ENCODE peak calls at places on chromosome 13, in six cellular contexts. One of them, this sample, is unnamed.

GRCh38 chr13:31970237-31970930 is 61.2 kb upstream of the FRY start:
- DNase-seq in mesenchymal stem cell: peak; percentile 20
- DNase-seq in IMR-90: peak; percentile 93
- DNase-seq in neuronal stem cell: no peak
- DNase-seq in H9: no peak
- DNase-seq in trophoblast cell: no peak
- DNase-seq in this sample: no peak

GRCh38 chr13:40271931-40272775 is 394.3 kb downstream of the FOXO1 start:
- DNase-seq in mesenchymal stem cell: peak; percentile 13
- DNase-seq in IMR-90: peak; percentile 22
- DNase-seq in neuronal stem cell: no peak
- DNase-seq in H9: no peak
- DNase-seq in trophoblast cell: no peak
- DNase-seq in this sample: no peak

GRCh38 chr13:106917024-106917491 is 349.1 kb upstream of the ARGLU1 start:
- DNase-seq in mesenchymal stem cell: no peak
- DNase-seq in IMR-90: no peak
- DNase-seq in neuronal stem cell: no peak
- DNase-seq in H9: peak; percentile 38
- DNase-seq in trophoblast cell: no peak
- DNase-seq in this sample: no peak

GRCh38 chr13:99299545-99300341 is 7.5 kb downstream of the GPR183 start:
- DNase-seq in mesenchymal stem cell: no peak
- DNase-seq in IMR-90: no peak
- DNase-seq in neuronal stem cell: no peak
- DNase-seq in H9: no peak
- DNase-seq in trophoblast cell: peak; percentile 12
- DNase-seq in this sample: no peak

GRCh38 chr13:73596382-73596781 is 537.6 kb downstream of the KLF5 start:
- DNase-seq in mesenchymal stem cell: no peak
- DNase-seq in IMR-90: no peak
- DNase-seq in neuronal stem cell: no peak
- DNase-seq in H9: no peak
- DNase-seq in trophoblast cell: no peak
- DNase-seq in this sample: no peak

GRCh38 chr13:80132741-80133601 is 208.0 kb downstream of the SPRY2 start:
- DNase-seq in mesenchymal stem cell: peak; percentile 93
- DNase-seq in IMR-90: peak; percentile 62
- DNase-seq in neuronal stem cell: no peak
- DNase-seq in H9: no peak
- DNase-seq in trophoblast cell: no peak
- DNase-seq in this sample: no peak

GRCh38 chr13:39144941-39145533 is 106.8 kb downstream of the NHLRC3 start:
- DNase-seq in mesenchymal stem cell: peak; percentile 67
- DNase-seq in IMR-90: peak; percentile 70
- DNase-seq in neuronal stem cell: peak; percentile 47
- DNase-seq in H9: peak; percentile 51
- DNase-seq in trophoblast cell: peak; percentile 50
- DNase-seq in this sample: peak; percentile 31

GRCh38 chr13:100510208-100510997 is 78.2 kb downstream of the GGACT start:
- DNase-seq in mesenchymal stem cell: no peak
- DNase-seq in IMR-90: no peak
- DNase-seq in neuronal stem cell: no peak
- DNase-seq in H9: peak; percentile 82
- DNase-seq in trophoblast cell: no peak
- DNase-seq in this sample: no peak

GRCh38 chr13:20118268-20119140 is 42.3 kb downstream of the GJA3 start:
- DNase-seq in mesenchymal stem cell: peak; percentile 48
- DNase-seq in IMR-90: no peak
- DNase-seq in neuronal stem cell: no peak
- DNase-seq in H9: peak; percentile 70
- DNase-seq in trophoblast cell: peak; percentile 45
- DNase-seq in this sample: no peak

GRCh38 chr13:36543671-36544070 is 111.4 kb downstream of the CCNA1 start:
- DNase-seq in mesenchymal stem cell: no peak
- DNase-seq in IMR-90: no peak
- DNase-seq in neuronal stem cell: no peak
- DNase-seq in H9: no peak
- DNase-seq in trophoblast cell: no peak
- DNase-seq in this sample: no peak

GRCh38 chr13:20939662-20940061 is 37.1 kb upstream of the XPO4 start:
- DNase-seq in mesenchymal stem cell: no peak
- DNase-seq in IMR-90: no peak
- DNase-seq in neuronal stem cell: no peak
- DNase-seq in H9: no peak
- DNase-seq in trophoblast cell: no peak
- DNase-seq in this sample: no peak

GRCh38 chr13:91158015-91158390 is 189.5 kb upstream of the MIR17HG start:
- DNase-seq in mesenchymal stem cell: no peak
- DNase-seq in IMR-90: no peak
- DNase-seq in neuronal stem cell: no peak
- DNase-seq in H9: no peak
- DNase-seq in trophoblast cell: no peak
- DNase-seq in this sample: no peak

GRCh38 chr13:88751994-88752393 is 1080.8 kb downstream of the SLITRK5 start:
- DNase-seq in mesenchymal stem cell: no peak
- DNase-seq in IMR-90: no peak
- DNase-seq in neuronal stem cell: no peak
- DNase-seq in H9: no peak
- DNase-seq in trophoblast cell: no peak
- DNase-seq in this sample: no peak

GRCh38 chr13:98693756-98694155 is 58.7 kb downstream of the SLC15A1 start:
- DNase-seq in mesenchymal stem cell: no peak
- DNase-seq in IMR-90: no peak
- DNase-seq in neuronal stem cell: no peak
- DNase-seq in H9: no peak
- DNase-seq in trophoblast cell: no peak
- DNase-seq in this sample: no peak

GRCh38 chr13:76848596-76848995 is 37.6 kb downstream of the KCTD12 start:
- DNase-seq in mesenchymal stem cell: peak; percentile 14
- DNase-seq in IMR-90: peak; percentile 10
- DNase-seq in neuronal stem cell: no peak
- DNase-seq in H9: no peak
- DNase-seq in trophoblast cell: peak; percentile 30
- DNase-seq in this sample: no peak

GRCh38 chr13:109818891-109819290 is 32.5 kb upstream of the IRS2 start:
- DNase-seq in mesenchymal stem cell: no peak
- DNase-seq in IMR-90: no peak
- DNase-seq in neuronal stem cell: no peak
- DNase-seq in H9: no peak
- DNase-seq in trophoblast cell: peak; percentile 13
- DNase-seq in this sample: no peak

GRCh38 chr13:81326913-81327312 is 986.0 kb upstream of the SPRY2 start:
- DNase-seq in mesenchymal stem cell: no peak
- DNase-seq in IMR-90: no peak
- DNase-seq in neuronal stem cell: no peak
- DNase-seq in H9: no peak
- DNase-seq in trophoblast cell: no peak
- DNase-seq in this sample: no peak

GRCh38 chr13:105814219-105814901 is 721.1 kb downstream of the EFNB2 start:
- DNase-seq in mesenchymal stem cell: no peak
- DNase-seq in IMR-90: no peak
- DNase-seq in neuronal stem cell: no peak
- DNase-seq in H9: no peak
- DNase-seq in trophoblast cell: peak; percentile 62
- DNase-seq in this sample: no peak

GRCh38 chr13:28273919-28274318 is 135.6 kb downstream of the PAN3 start:
- DNase-seq in mesenchymal stem cell: no peak
- DNase-seq in IMR-90: peak; percentile 3
- DNase-seq in neuronal stem cell: no peak
- DNase-seq in H9: no peak
- DNase-seq in trophoblast cell: no peak
- DNase-seq in this sample: no peak

GRCh38 chr13:91347996-91348905 is 764 bp downstream of the MIR17HG start:
- DNase-seq in mesenchymal stem cell: peak; percentile 28
- DNase-seq in IMR-90: no peak
- DNase-seq in neuronal stem cell: peak; percentile 18
- DNase-seq in H9: no peak
- DNase-seq in trophoblast cell: peak; percentile 37
- DNase-seq in this sample: no peak

GRCh38 chr13:32734511-32734910 is 148.3 kb downstream of the PDS5B start:
- DNase-seq in mesenchymal stem cell: no peak
- DNase-seq in IMR-90: peak; percentile 88
- DNase-seq in neuronal stem cell: no peak
- DNase-seq in H9: no peak
- DNase-seq in trophoblast cell: no peak
- DNase-seq in this sample: no peak

GRCh38 chr13:110361365-110361911 is 54.4 kb downstream of the COL4A2 start:
- DNase-seq in mesenchymal stem cell: peak; percentile 80
- DNase-seq in IMR-90: peak; percentile 88
- DNase-seq in neuronal stem cell: no peak
- DNase-seq in H9: no peak
- DNase-seq in trophoblast cell: no peak
- DNase-seq in this sample: no peak

GRCh38 chr13:28819046-28819747 is 942 bp upstream of the MTUS2 start:
- DNase-seq in mesenchymal stem cell: peak; percentile 31
- DNase-seq in IMR-90: peak; percentile 12
- DNase-seq in neuronal stem cell: peak; percentile 31
- DNase-seq in H9: no peak
- DNase-seq in trophoblast cell: no peak
- DNase-seq in this sample: no peak

GRCh38 chr13:69109891-69110525 is 997.6 kb upstream of the ATXN8OS start:
- DNase-seq in mesenchymal stem cell: peak; percentile 6
- DNase-seq in IMR-90: no peak
- DNase-seq in neuronal stem cell: no peak
- DNase-seq in H9: peak; percentile 31
- DNase-seq in trophoblast cell: no peak
- DNase-seq in this sample: no peak

DNA sequence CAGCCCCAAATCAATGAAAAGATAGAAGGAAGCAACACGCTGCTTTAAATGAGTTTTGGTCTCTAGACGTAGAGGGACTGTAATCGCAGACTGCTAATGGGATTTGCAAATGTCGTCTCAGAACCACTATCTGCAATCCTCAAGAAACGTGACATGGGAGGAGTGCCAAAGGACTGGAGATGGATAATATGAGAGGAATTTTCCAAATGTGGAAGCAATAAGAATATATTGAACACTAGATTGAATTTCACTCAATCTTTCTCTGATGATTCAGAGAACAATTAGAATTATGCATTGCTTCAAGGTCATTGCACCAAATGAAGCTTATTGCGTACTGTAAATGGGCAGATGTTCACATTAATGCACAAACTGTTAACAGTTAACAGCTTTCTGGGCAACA is 62.9 kb upstream of the WASF3 start:
- DNase-seq in mesenchymal stem cell: no peak
- DNase-seq in IMR-90: no peak
- DNase-seq in neuronal stem cell: no peak
- DNase-seq in H9: no peak
- DNase-seq in trophoblast cell: no peak
- DNase-seq in this sample: no peak
- H3K14ac ChIP-seq in mesenchymal stem cell: no peak overlapping the region
- H3K14ac ChIP-seq in IMR-90: no peak overlapping the region
- H3K14ac ChIP-seq in neuronal stem cell: no peak overlapping the region
- H3K14ac ChIP-seq in H9: no peak overlapping the region
- H3K14ac ChIP-seq in trophoblast cell: no peak overlapping the region
- H3K14ac ChIP-seq in this sample: no peak overlapping the region

GRCh38 chr13:47332149-47332548 is 435.3 kb upstream of the HTR2A start:
- DNase-seq in mesenchymal stem cell: peak; percentile 32
- DNase-seq in IMR-90: peak; percentile 8
- DNase-seq in neuronal stem cell: no peak
- DNase-seq in H9: no peak
- DNase-seq in trophoblast cell: no peak
- DNase-seq in this sample: no peak

GRCh38 chr13:47334173-47334572 is 437.3 kb upstream of the HTR2A start:
- DNase-seq in mesenchymal stem cell: peak; percentile 73
- DNase-seq in IMR-90: peak; percentile 93
- DNase-seq in neuronal stem cell: no peak
- DNase-seq in H9: no peak
- DNase-seq in trophoblast cell: no peak
- DNase-seq in this sample: no peak

GRCh38 chr13:47327856-47328255 is 431.0 kb upstream of the HTR2A start:
- DNase-seq in mesenchymal stem cell: no peak
- DNase-seq in IMR-90: no peak
- DNase-seq in neuronal stem cell: no peak
- DNase-seq in H9: no peak
- DNase-seq in trophoblast cell: no peak
- DNase-seq in this sample: no peak

GRCh38 chr13:47326061-47326460 is 429.2 kb upstream of the HTR2A start:
- DNase-seq in mesenchymal stem cell: peak; percentile 36
- DNase-seq in IMR-90: peak; percentile 49
- DNase-seq in neuronal stem cell: no peak
- DNase-seq in H9: no peak
- DNase-seq in trophoblast cell: no peak
- DNase-seq in this sample: no peak

GRCh38 chr13:47330031-47330430 is 433.2 kb upstream of the HTR2A start:
- DNase-seq in mesenchymal stem cell: no peak
- DNase-seq in IMR-90: no peak
- DNase-seq in neuronal stem cell: no peak
- DNase-seq in H9: no peak
- DNase-seq in trophoblast cell: no peak
- DNase-seq in this sample: no peak
- H3K14ac ChIP-seq in mesenchymal stem cell: no peak overlapping the region
- H3K14ac ChIP-seq in IMR-90: no peak overlapping the region
- H3K14ac ChIP-seq in neuronal stem cell: no peak overlapping the region
- H3K14ac ChIP-seq in H9: no peak overlapping the region
- H3K14ac ChIP-seq in trophoblast cell: no peak overlapping the region
- H3K14ac ChIP-seq in this sample: no peak overlapping the region

DNA sequence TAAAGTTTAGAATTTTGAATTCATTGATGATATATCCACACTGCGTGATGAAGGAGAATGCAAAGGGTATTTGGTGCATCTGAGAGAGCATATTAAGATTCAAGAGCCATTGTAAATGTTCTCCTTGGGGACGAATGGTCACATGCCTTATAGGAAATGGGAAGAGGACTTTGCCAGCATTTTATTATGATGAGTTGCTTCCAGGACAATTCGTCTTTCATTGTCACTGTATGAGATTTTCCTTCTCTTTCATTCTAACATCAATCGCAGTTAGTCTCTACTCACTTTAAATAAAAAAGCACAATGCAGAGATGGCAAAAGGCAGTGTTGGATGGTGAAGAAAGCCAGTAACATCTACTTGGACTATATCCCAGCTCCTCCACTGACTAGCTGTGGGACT is 21.4 kb downstream of the WDFY2 start:
- DNase-seq in mesenchymal stem cell: no peak
- DNase-seq in IMR-90: no peak
- DNase-seq in neuronal stem cell: no peak
- DNase-seq in H9: no peak
- DNase-seq in trophoblast cell: no peak
- DNase-seq in this sample: no peak
- H3K14ac ChIP-seq in mesenchymal stem cell: no peak overlapping the region
- H3K14ac ChIP-seq in IMR-90: no peak overlapping the region
- H3K14ac ChIP-seq in neuronal stem cell: no peak overlapping the region
- H3K14ac ChIP-seq in H9: no peak overlapping the region
- H3K14ac ChIP-seq in trophoblast cell: no peak overlapping the region
- H3K14ac ChIP-seq in this sample: no peak overlapping the region

DNA sequence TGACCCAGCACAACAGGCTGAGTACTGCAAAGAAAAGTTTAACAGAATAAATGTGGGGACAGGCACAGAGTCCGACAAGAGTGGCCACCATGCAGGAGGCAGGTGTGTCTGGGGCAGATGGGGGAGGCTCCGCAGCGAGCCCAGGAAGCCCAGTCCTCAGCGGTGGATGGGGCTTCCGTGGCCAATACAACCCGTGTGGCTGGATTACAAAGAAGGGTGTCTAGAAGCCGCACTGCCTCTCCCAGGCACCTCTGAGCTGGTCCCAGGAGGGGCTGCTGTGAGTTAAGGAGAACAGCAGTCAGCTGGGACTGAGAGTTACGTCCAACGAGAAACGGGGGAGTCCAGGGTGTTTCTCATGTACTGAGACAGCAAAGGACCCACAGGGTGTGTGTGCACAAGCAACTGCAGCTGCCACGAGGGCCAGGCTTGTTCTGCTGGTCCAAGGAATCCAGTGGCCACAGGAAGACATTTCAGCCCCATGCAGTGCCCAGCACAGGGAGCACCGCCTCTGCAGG is 70.2 kb downstream of the SPACA7 start:
- DNase-seq in mesenchymal stem cell: no peak
- DNase-seq in IMR-90: no peak
- DNase-seq in neuronal stem cell: no peak
- DNase-seq in H9: peak; percentile 18
- DNase-seq in trophoblast cell: no peak
- DNase-seq in this sample: no peak
- H3K14ac ChIP-seq in mesenchymal stem cell: no peak overlapping the region
- H3K14ac ChIP-seq in IMR-90: no peak overlapping the region
- H3K14ac ChIP-seq in neuronal stem cell: no peak overlapping the region
- H3K14ac ChIP-seq in H9: no peak overlapping the region
- H3K14ac ChIP-seq in trophoblast cell: no peak overlapping the region
- H3K14ac ChIP-seq in this sample: no peak overlapping the region

This sample was measured in H1.